ENCODE peak calls at places on chromosomes 3 and 15, in six cellular contexts. W, Y, X, O, Q and S are unnamed samples.

GRCh38 chr3:64259646-64260045 is 34.4 kb upstream of the PRICKLE2 start:
- DNase-seq in Q (no peak), W (no peak), Y (no peak), O (no peak), X (no peak), S (no peak)

GRCh38 chr3:134353171-134353825 is 20.9 kb downstream of the AMOTL2 start:
- DNase-seq in W (no peak), O (no peak), X (no peak), Q (no peak), Y (no peak), S (no peak)

GRCh38 chr3:154979327-154979726 is 100.8 kb upstream of the MME start:
- DNase-seq in Q (no peak), O (no peak), Y (no peak), X (no peak), W (no peak), S (no peak)

GRCh38 chr15:71788646-71789579 is 21.4 kb upstream of the NR2E3 start:
- DNase-seq in Q (no peak), O (no peak), X (no peak), Y (no peak), W (no peak), S (no peak)

GRCh38 chr15:75056036-75056435 is 32.6 kb downstream of the PPCDC start:
- DNase-seq in Q (no peak), W (no peak), X (no peak), O (no peak), Y (no peak), S (no peak)

GRCh38 chr3:47365213-47366153 is 15.3 kb upstream of the PTPN23 start:
- DNase-seq in O (no peak), X (no peak), Q (no peak), W (no peak), Y (peak), S (no peak)

GRCh38 chr15:96115642-96116041 is 214.9 kb upstream of the NR2F2 start:
- DNase-seq in Q (no peak), O (no peak), Y (peak), W (no peak), X (no peak), S (peak)

GRCh38 chr15:78434134-78434533 is 3.9 kb upstream of the IREB2 start:
- DNase-seq in X (no peak), O (no peak), Y (no peak), W (no peak), Q (no peak), S (no peak)

GRCh38 chr3:191345334-191345733 is 15.0 kb upstream of the UTS2B start:
- DNase-seq in Q (no peak), X (no peak), O (no peak), W (no peak), Y (no peak), S (peak)

GRCh38 chr3:160928183-160928718 is 172.2 kb downstream of the PPM1L start:
- DNase-seq in O (no peak), Y (no peak), Q (no peak), W (no peak), X (no peak), S (no peak)

GRCh38 chr15:78302579-78302978 is 3.2 kb upstream of the SKIC8 start:
- DNase-seq in O (no peak), Y (peak), X (no peak), W (no peak), Q (no peak), S (peak)

GRCh38 chr3:184716652-184717607 is 5.1 kb upstream of the MAGEF1 start:
- DNase-seq in Y (peak), X (no peak), Q (no peak), O (peak), W (peak), S (peak)

GRCh38 chr3:56744016-56744415 is 57.7 kb downstream of the ARHGEF3 start:
- DNase-seq in Q (no peak), W (no peak), O (no peak), Y (no peak), X (no peak), S (no peak)

GRCh38 chr3:13543251-13543650 is 5.7 kb upstream of the FBLN2 start:
- DNase-seq in X (no peak), W (peak), O (no peak), Q (peak), Y (peak), S (peak)

GRCh38 chr3:178707632-178708031 is 171.4 kb downstream of the KCNMB2 start:
- DNase-seq in Y (peak), W (no peak), O (no peak), Q (no peak), X (no peak), S (no peak)

GRCh38 chr3:168678730-168679129 is 583.0 kb upstream of the GOLIM4 start:
- DNase-seq in O (no peak), Y (peak), Q (no peak), W (no peak), X (no peak), S (no peak)

GRCh38 chr15:73866481-73866880 is 6.9 kb upstream of the TBC1D21 start:
- DNase-seq in Q (no peak), O (no peak), W (no peak), Y (no peak), X (no peak), S (no peak)

GRCh38 chr15:51878446-51879386 is 49.3 kb downstream of the TMOD3 start:
- DNase-seq in X (no peak), O (no peak), W (no peak), Y (peak), Q (no peak), S (peak)

GRCh38 chr3:66011098-66011655 is 27.5 kb downstream of the MAGI1 start:
- DNase-seq in O (no peak), W (no peak), X (no peak), Y (no peak), Q (no peak), S (no peak)

GRCh38 chr3:34056951-34057390 is 258.5 kb downstream of the PDCD6IP start:
- DNase-seq in Y (peak), Q (no peak), W (no peak), O (no peak), X (no peak), S (peak)

GRCh38 chr3:164018500-164018899 is 1059.8 kb downstream of the SI start:
- DNase-seq in W (no peak), X (no peak), O (no peak), Q (no peak), Y (no peak), S (no peak)

GRCh38 chr3:97793415-97794019 is 28.3 kb upstream of the CRYBG3 start:
- DNase-seq in O (peak), Y (peak), W (no peak), X (no peak), Q (peak), S (peak)

GRCh38 chr15:53987480-53987879 is 9.2 kb downstream of the UNC13C start:
- DNase-seq in X (no peak), W (no peak), Y (no peak), Q (no peak), O (no peak), S (no peak)

GRCh38 chr3:34646911-34647465 is 848.6 kb downstream of the PDCD6IP start:
- DNase-seq in Q (no peak), W (no peak), O (no peak), Y (no peak), X (no peak), S (no peak)

GRCh38 chr3:184832903-184833302 is 20.9 kb downstream of the VPS8 start:
- DNase-seq in W (no peak), Y (no peak), X (no peak), O (no peak), Q (no peak), S (no peak)

GRCh38 chr3:119099785-119100184 is 46.2 kb upstream of the TEX55 start:
- DNase-seq in Q (no peak), W (no peak), X (no peak), O (no peak), Y (no peak), S (no peak)

GRCh38 chr3:88957751-88958452 is 149.5 kb upstream of the EPHA3 start:
- DNase-seq in Q (no peak), W (no peak), X (no peak), O (no peak), Y (peak), S (peak)

GRCh38 chr15:63504979-63505841 is 817 bp downstream of the USP3 start:
- DNase-seq in O (peak), Q (peak), X (no peak), W (peak), Y (peak), S (peak)

GRCh38 chr15:100787567-100787941 is 92.1 kb upstream of the ALDH1A3 start:
- DNase-seq in W (no peak), Q (no peak), O (no peak), X (no peak), Y (no peak), S (no peak)

GRCh38 chr3:176906046-176906905 is 291.0 kb downstream of the TBL1XR1 start:
- DNase-seq in Q (peak), X (no peak), O (no peak), Y (peak), W (no peak), S (peak)

GRCh38 chr3:126447456-126448106 is 28.1 kb downstream of the ZXDC start:
- DNase-seq in O (no peak), Q (no peak), X (no peak), Y (peak), W (no peak), S (no peak)

GRCh38 chr15:85757073-85757938 is 37.4 kb downstream of the KLHL25 start:
- DNase-seq in W (no peak), X (no peak), Y (no peak), Q (no peak), O (no peak), S (no peak)

GRCh38 chr15:81304226-81304625 is 19.7 kb downstream of the STARD5 start:
- DNase-seq in Y (peak), X (no peak), W (no peak), Q (peak), O (no peak), S (peak)

GRCh38 chr3:56309465-56309864 is 158.8 kb downstream of the ERC2 start:
- DNase-seq in Y (no peak), Q (no peak), X (no peak), O (no peak), W (no peak), S (peak)

GRCh38 chr3:55984631-55985030 is 483.6 kb downstream of the ERC2 start:
- DNase-seq in X (no peak), O (no peak), Q (no peak), W (no peak), Y (no peak), S (peak)

GRCh38 chr15:39608185-39608584 is 27.3 kb downstream of the THBS1 start:
- DNase-seq in Y (no peak), O (no peak), W (no peak), X (no peak), Q (no peak), S (no peak)

GRCh38 chr15:39610665-39611064 is 29.8 kb downstream of the THBS1 start:
- DNase-seq in W (no peak), Y (no peak), Q (no peak), X (no peak), O (no peak), S (peak)

GRCh38 chr15:39609166-39609918 is 28.5 kb downstream of the THBS1 start:
- DNase-seq in Y (no peak), O (no peak), W (no peak), Q (no peak), X (no peak), S (no peak)

GRCh38 chr15:39605146-39605545 is 24.3 kb downstream of the THBS1 start:
- DNase-seq in Q (no peak), O (no peak), W (no peak), X (no peak), Y (no peak), S (peak)

DNA sequence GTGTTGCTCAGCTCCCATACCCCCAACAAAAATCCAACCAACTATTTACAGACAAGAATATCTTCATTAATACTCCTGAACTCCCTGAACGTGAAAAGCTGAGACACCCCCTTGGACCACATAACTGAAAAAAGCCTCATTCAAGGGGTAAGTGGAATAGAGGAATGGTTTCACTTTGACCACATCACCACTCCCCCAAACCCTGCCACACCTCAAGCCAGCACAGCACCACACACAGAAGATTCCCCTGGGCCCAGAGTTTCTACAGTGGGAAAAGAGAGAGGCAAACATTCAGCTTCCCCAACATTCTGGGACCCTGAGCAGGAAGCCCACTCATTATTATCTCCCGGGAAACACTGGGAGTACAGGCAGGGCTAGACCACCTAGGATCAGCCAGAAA is 27.9 kb downstream of the THBS1 start:
- DNase-seq in O (no peak), W (no peak), Q (no peak), Y (no peak), X (no peak), S (no peak)
- H2AFZ ChIP-seq in O (peak), W (no peak), Q (no peak), Y (no peak), X (no peak), S (no peak)

GRCh38 chr15:42088801-42089640 is 5.3 kb downstream of the PLA2G4D start:
- DNase-seq in Q (no peak), Y (no peak), X (no peak), O (no peak), W (no peak), S (no peak)
- H2AK5ac ChIP-seq in Q (no peak), Y (no peak), X (no peak), O (peak), W (no peak), S (no peak)

GRCh38 chr3:151443583-151443982 is 17.3 kb downstream of the IGSF10 start:
- DNase-seq in X (no peak), Y (no peak), W (no peak), Q (no peak), O (peak), S (no peak)

GRCh38 chr3:151440940-151441339 is 19.9 kb downstream of the IGSF10 start:
- DNase-seq in O (no peak), X (no peak), Q (no peak), W (no peak), Y (no peak), S (no peak)

GRCh38 chr3:151445283-151446001 is 15.4 kb downstream of the IGSF10 start:
- DNase-seq in X (no peak), Y (peak), Q (no peak), W (no peak), O (no peak), S (peak)

DNA sequence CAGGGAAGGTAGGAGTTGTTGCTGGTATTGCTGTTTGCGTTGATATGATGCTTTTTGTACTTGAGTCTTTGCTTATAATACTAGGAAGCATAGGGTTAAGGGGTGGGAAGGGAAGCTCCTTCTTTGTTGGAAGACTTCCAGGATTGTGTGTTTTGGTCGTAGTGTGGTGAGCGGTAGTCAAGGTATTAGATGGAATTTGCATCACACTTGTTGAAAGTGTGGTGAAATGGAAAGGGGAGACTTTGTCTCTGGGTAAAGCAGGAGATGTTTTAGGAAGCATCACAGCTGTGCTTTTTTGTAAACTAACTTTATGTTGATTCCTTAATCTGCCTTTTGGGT is 14.9 kb downstream of the IGSF10 start:
- DNase-seq in X (no peak), Y (no peak), O (no peak), Q (no peak), W (no peak), S (no peak)
- H2AFZ ChIP-seq in X (no peak), Y (no peak), O (no peak), Q (no peak), W (no peak), S (no peak)

DNA sequence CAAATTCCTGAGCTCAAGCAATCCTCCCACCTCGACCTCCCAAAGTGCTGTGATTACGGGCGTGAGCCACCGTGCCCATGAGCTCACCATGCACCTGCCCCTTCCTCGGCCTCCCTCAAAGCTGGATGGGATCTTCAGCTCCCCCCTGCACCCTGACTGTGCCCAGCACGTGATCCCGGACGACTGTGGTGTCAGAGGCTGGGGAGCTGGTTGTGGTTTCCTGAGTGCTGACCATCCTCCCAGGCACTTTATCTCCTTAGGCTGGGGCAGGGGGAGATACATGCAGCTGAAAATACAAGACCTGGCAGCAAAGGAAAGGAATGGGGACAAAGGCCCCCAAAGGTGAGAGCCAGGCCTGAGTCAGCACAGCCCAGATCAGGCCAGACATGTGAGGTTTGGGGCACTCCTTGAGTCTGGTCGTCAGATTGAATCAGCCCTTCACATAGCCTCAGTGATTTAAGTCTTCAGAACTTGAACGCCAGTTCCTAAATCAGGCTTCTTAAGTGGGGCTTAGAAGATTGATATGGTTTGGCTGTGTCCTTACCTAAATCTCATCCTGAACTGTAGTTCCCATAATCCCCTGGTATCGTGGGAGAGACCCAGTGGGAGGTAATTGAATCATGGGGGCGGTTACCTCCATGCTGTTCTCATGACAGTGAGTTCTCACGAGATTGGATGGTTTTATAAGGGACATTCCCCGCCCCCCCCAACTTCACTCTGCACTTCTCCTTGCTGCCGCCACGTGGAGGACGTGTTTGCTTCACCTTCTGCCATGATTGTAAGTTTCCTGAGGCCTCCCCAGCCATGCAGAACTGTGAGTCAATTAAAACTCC is 35.8 kb downstream of the PRKCD start:
- DNase-seq in X (no peak), W (peak), Q (peak), Y (peak), O (no peak), S (peak)
- H2AK5ac ChIP-seq in X (no peak), W (no peak), Q (no peak), Y (peak), O (no peak), S (no peak)

GRCh38 chr3:120275553-120276092 is 9.4 kb downstream of the GPR156 start:
- DNase-seq in W (no peak), X (no peak), Q (no peak), O (no peak), Y (no peak), S (no peak)
- H2AFZ ChIP-seq in W (no peak), X (no peak), Q (no peak), O (peak), Y (no peak), S (no peak)

GRCh38 chr3:150546226-150547044 is at the start of the genes EIF2A and SERP1:
- DNase-seq in O (peak), Q (peak), X (peak), Y (peak), W (peak), S (peak)
- H2AK5ac ChIP-seq in O (peak), Q (peak), X (no peak), Y (peak), W (no peak), S (peak)

GRCh38 chr3:143333367-143333766 is 213.8 kb downstream of the CHST2 start:
- DNase-seq in W (no peak), O (no peak), X (no peak), Q (no peak), Y (no peak), S (no peak)
- H2AFZ ChIP-seq in W (no peak), O (no peak), X (no peak), Q (no peak), Y (no peak), S (no peak)

GRCh38 chr3:9948586-9948985 is 3.6 kb downstream of the PRRT3 start:
- DNase-seq in O (no peak), Q (no peak), X (no peak), Y (no peak), W (no peak), S (no peak)

GRCh38 chr3:9944271-9944670 is 7.9 kb downstream of the PRRT3 start:
- DNase-seq in W (no peak), X (no peak), O (no peak), Y (no peak), Q (no peak), S (no peak)

GRCh38 chr3:9947025-9947995 is 4.9 kb downstream of the PRRT3 start:
- DNase-seq in Q (no peak), O (peak), W (peak), X (no peak), Y (peak), S (peak)

GRCh38 chr3:9945358-9945757 is 6.8 kb downstream of the PRRT3 start:
- DNase-seq in Y (no peak), X (no peak), Q (no peak), W (no peak), O (no peak), S (no peak)

DNA sequence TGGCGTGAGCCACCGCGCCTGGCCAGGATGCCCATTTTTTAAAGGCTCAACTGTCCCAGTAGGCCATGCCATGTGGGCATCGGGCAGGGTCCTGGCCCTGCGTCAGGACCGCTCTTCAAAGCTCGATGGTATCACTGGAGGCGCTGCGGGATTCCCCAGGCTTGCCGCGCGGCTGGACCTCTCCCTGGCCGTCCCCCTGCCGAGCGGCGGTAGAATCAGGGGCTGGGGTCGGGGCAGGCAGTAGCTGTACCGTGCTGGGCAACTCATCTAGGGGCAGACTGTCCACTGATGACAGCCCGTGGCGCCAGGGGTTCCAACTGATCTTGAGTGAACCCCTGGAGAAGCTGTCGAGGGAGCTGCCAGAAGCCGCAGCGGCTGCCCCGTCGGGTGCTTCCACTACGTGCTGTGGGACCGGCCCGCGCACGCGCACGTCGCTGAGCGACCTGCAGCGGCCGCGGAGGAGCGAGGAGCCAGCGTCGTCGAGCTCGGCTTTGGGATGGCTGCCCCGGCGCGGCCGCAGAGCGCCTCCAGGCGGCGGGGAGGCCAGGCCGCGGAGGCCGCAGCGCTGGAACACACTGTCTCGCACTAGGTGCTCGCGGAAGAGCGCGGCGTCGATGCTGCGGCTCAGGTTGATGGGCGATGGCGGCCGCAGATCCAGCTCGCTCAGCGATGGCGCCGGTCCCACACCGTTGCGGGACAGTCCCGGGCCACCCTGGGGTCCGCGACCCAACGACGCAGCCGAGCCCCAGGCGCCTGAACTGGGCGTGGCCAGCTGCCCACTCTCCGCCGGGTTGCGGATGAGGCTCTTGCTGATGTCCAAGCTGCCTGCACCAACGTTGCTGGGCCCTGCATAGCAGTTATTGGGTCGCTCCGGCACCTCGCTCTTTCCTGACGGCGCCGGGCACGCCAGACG is 5.8 kb downstream of the PRRT3 start:
- DNase-seq in W (peak), X (peak), Y (peak), O (peak), Q (peak), S (peak)
- H2AK5ac ChIP-seq in W (no peak), X (no peak), Y (peak), O (peak), Q (peak), S (no peak)